ENCODE peak calls at places on chromosomes 5 and 9, in ten cellular contexts. R is CD4-positive, CD25-positive, alpha-beta regulatory T cell; C is foreskin fibroblast; Z is NCI-H2081; P is left ventricle myocardium inferior; Y is activated CD4-positive, alpha-beta T cell treated with anti-CD3 and anti-CD28 coated beads, Interleukin-2, amount 10 ng/mL, durations not matched to agents 7 days and 5 days; A is heart left ventricle; B is GM12891; X is activated naive CD8-positive, alpha-beta T cell treated with anti-CD3 and anti-CD28 coated beads, Interleukin-2, amount 50 U/mL, for 16 hours; F is AG08395. M is an unnamed sample.
A peak's percentile ranks its signal among the peaks of the same experiment; 100 is the strongest.

GRCh38 chr9:109557481-109557880 is 59.4 kb upstream of the PTPN3 start:
- DNase-seq in R (no peak), C (no peak), Z (no peak), P (no peak), Y (no peak), A (no peak), B (no peak), X (no peak), F (no peak), M (no peak)

GRCh38 chr5:89972901-89973300 is 436.7 kb downstream of the CETN3 start:
- DNase-seq in R (no peak), C (peak; percentile 48), Z (no peak), P (no peak), Y (no peak), A (no peak), B (no peak), X (no peak), F (no peak), M (no peak)

GRCh38 chr9:65409471-65409980 is 124.5 kb upstream of the FOXD4L5 start:
- DNase-seq in R (no peak), C (no peak), Z (no peak), P (no peak), Y (no peak), A (no peak), B (no peak), X (no peak), F (no peak), M (no peak)

GRCh38 chr5:147168578-147169327 is 66.1 kb upstream of the STK32A start:
- DNase-seq in R (no peak), C (no peak), Z (no peak), P (no peak), Y (no peak), A (no peak), B (no peak), X (no peak), F (peak; percentile 45), M (no peak)

GRCh38 chr9:118330191-118330986 is 626.2 kb downstream of the TLR4 start:
- DNase-seq in R (no peak), C (no peak), Z (no peak), P (no peak), Y (no peak), A (no peak), B (no peak), X (no peak), F (no peak), M (no peak)

GRCh38 chr9:127989094-127989493 is 8.3 kb upstream of the EEIG1 start:
- DNase-seq in R (no peak), C (no peak), Z (no peak), P (no peak), Y (no peak), A (no peak), B (no peak), X (no peak), F (no peak), M (no peak)

GRCh38 chr5:6221141-6221626 is 157.2 kb downstream of the MED10 start:
- DNase-seq in R (no peak), C (no peak), Z (no peak), P (no peak), Y (no peak), A (no peak), B (no peak), X (no peak), F (no peak), M (no peak)

GRCh38 chr9:131094622-131095021 is 1.7 kb upstream of the AIF1L start:
- DNase-seq in R (no peak), C (peak; percentile 81), Z (no peak), P (peak; percentile 62), Y (no peak), A (peak; percentile 84), B (no peak), X (no peak), F (peak; percentile 90), M (no peak)

M was measured in uterus.